ENCODE peak calls at places on chromosomes 7 and 10, in nine cellular contexts. E is NT2/D1, L is neural progenitor cell, S is lower lobe of right lung, P is SK-N-SH, I is thoracic aorta, R is psoas muscle, T is aorta, M is testis. V is an unnamed sample. For H3K9me3 and H3K4me1, the result is how much of the 10 kb centered on the place peaks cover.

GRCh38 chr10:3873728-3874461 is 88.9 kb upstream of the KLF6 start:
- DNase-seq in P (peak), M (no peak), T (no peak), E (peak), S (no peak), R (no peak), L (peak), I (no peak), V (no peak)

GRCh38 chr7:100585511-100586265 is at the start of gene LRCH4:
- DNase-seq in I (no peak), M (peak), R (no peak), L (peak), P (peak), E (no peak), S (peak), T (no peak), V (peak)

GRCh38 chr7:21358640-21359039 is 69.2 kb upstream of the SP4 start:
- DNase-seq in M (no peak), P (no peak), I (no peak), E (no peak), S (no peak), R (no peak), T (no peak), L (no peak), V (no peak)

GRCh38 chr10:107971973-107972372 is 807.5 kb upstream of the SORCS1 start:
- DNase-seq in E (no peak), R (no peak), S (no peak), I (no peak), P (no peak), L (no peak), M (no peak), T (no peak), V (no peak)

GRCh38 chr7:14332155-14332554 is 342.7 kb upstream of the ETV1 start:
- DNase-seq in L (no peak), P (no peak), R (no peak), S (no peak), T (no peak), E (no peak), M (peak), I (no peak), V (no peak)

GRCh38 chr10:12628964-12629766 is 279.8 kb downstream of the CAMK1D start:
- DNase-seq in L (peak), S (no peak), P (no peak), I (no peak), T (no peak), M (no peak), E (no peak), R (no peak), V (peak)

GRCh38 chr7:22208806-22209205 is 148.1 kb downstream of the RAPGEF5 start:
- DNase-seq in E (no peak), M (no peak), T (no peak), P (no peak), I (no peak), L (no peak), S (no peak), R (no peak), V (no peak)

GRCh38 chr7:127189074-127189473 is 63.7 kb downstream of the GRM8 start:
- DNase-seq in S (no peak), E (no peak), R (no peak), P (no peak), T (no peak), M (no peak), L (no peak), I (no peak), V (no peak)

GRCh38 chr10:71531485-71532446 is 135.0 kb downstream of the CDH23 start:
- DNase-seq in M (no peak), I (no peak), E (no peak), S (no peak), R (no peak), P (no peak), T (no peak), L (peak), V (no peak)

GRCh38 chr7:94295805-94296204 is 98.9 kb upstream of the COL1A2 start:
- DNase-seq in P (peak), M (peak), T (no peak), L (no peak), R (no peak), I (no peak), S (no peak), E (no peak), V (peak)

GRCh38 chr7:102320601-102321350 is 34.1 kb downstream of the SH2B2 start:
- DNase-seq in E (no peak), S (no peak), I (no peak), T (no peak), L (no peak), M (peak), P (peak), R (no peak), V (no peak)

GRCh38 chr10:53904506-53905241 is 896.4 kb downstream of the PCDH15 start:
- DNase-seq in P (no peak), I (no peak), S (no peak), E (no peak), L (no peak), M (no peak), R (no peak), T (no peak), V (no peak)

GRCh38 chr10:77287647-77288120 is 349.9 kb downstream of the KCNMA1 start:
- DNase-seq in S (no peak), T (no peak), R (no peak), I (no peak), L (no peak), P (no peak), E (no peak), M (no peak), V (no peak)

GRCh38 chr10:71229726-71230655 is 17.6 kb downstream of the UNC5B start:
- DNase-seq in I (no peak), R (no peak), L (no peak), E (no peak), T (no peak), S (peak), P (no peak), M (peak), V (no peak)

GRCh38 chr10:102713483-102713813 is 749 bp downstream of the ARL3 start:
- DNase-seq in T (no peak), S (no peak), M (no peak), E (no peak), P (no peak), R (no peak), I (no peak), L (no peak), V (no peak)

GRCh38 chr7:77313876-77314480 is 102.2 kb downstream of the GSAP start:
- DNase-seq in S (no peak), M (no peak), T (no peak), E (no peak), I (no peak), P (no peak), L (no peak), R (no peak), V (no peak)

GRCh38 chr10:96021332-96021731 is 22.1 kb upstream of the CCNJ start:
- DNase-seq in S (no peak), T (no peak), R (no peak), L (no peak), M (no peak), I (no peak), E (no peak), P (no peak), V (no peak)

GRCh38 chr7:4189151-4189570 is 492.9 kb upstream of the FOXK1 start:
- DNase-seq in R (peak), L (peak), E (no peak), P (peak), S (peak), M (peak), T (peak), I (peak), V (no peak)

DNA sequence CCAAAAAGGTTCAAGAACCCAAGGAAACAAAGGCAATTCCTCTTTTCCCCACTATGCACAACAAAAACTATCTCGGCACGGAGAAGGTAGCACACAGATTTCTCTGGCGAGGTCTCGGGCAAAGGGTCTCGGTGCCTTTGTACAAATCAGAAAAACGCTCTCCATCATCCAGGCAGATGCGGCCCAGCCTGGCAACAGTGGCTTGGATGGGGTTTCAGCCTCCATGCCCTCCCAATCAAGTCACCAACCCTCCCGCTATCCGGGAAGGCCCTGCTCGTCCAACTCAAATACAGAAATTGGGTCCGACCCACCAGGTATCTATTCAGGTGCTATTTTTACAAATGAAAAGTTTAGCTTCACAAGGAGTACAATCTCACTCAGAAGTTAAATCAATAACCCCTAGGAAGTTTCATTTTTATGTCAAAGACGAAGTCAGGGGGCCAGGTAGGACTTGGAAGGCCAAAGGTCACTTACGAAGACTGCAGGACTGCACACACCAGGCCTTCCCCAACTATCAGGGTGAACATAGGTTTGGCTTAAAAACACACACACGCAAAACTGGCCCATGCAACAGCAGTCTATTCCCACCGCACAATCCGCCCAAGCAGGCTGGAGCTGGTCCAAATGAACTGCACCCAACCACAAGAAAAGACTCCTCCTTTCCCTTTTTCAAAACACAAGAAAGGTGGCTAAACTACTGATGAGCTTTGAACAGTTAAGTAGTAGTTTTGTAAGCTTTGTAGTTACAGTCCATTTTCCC is 43.0 kb downstream of the GNA12 start:
- DNase-seq in L (no peak), S (no peak), I (no peak), E (no peak), P (no peak), T (peak), M (peak), R (peak), V (no peak)
- H3K4me3 ChIP-seq in L (no peak), S (no peak), I (peak), E (no peak), P (no peak), T (no peak), M (no peak), R (no peak), V (no peak)

GRCh38 chr7:157717211-157718174 is 380.7 kb downstream of the DNAJB6 start:
- DNase-seq in L (no peak), T (no peak), R (no peak), M (no peak), E (no peak), S (peak), I (no peak), P (no peak), V (no peak)
- H3K9me3 ChIP-seq in L (under half), T (under half), R (under half), M (under half), E (under half), S (under half), I (under half), P (under half), V (under half)

DNA sequence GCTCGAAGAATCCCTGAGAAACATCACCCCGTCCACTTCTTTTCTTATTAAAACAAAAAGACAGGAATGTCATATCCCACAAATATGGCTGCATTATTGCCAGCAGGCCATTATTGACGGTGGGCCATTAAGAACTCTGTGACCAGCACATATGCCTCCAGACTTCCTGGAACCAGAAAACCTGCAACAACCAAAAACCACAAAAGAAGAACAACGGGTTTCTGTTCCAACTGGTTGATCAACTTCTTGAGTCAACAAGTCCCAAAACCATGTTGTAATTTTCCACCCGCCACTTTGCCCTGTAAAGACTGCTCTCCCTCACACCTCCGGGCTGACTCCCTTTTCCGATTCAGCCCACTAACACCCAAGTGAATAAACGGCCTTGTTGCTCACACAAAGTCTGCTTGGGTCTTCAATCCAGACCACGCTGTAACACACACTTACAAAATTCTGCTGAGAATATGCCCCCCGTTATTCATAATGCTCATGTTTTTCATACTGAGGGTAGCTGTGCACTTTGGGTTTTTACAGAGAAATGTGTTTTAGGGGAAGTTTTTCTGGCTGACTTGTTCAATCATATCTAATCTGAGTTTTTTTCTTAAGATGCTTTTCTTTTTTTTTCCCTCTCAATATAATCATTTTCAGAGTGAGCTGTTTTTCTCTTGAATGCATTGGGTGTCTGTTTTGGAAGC is 20.7 kb downstream of the ZNF107 start:
- DNase-seq in S (no peak), R (no peak), M (no peak), L (no peak), I (no peak), E (no peak), T (no peak), P (no peak), V (no peak)
- H3K4me1 ChIP-seq in S (under half), R (under half), M (under half), L (under half), I (under half), E (under half), T (under half), P (under half), V (under half)

DNA sequence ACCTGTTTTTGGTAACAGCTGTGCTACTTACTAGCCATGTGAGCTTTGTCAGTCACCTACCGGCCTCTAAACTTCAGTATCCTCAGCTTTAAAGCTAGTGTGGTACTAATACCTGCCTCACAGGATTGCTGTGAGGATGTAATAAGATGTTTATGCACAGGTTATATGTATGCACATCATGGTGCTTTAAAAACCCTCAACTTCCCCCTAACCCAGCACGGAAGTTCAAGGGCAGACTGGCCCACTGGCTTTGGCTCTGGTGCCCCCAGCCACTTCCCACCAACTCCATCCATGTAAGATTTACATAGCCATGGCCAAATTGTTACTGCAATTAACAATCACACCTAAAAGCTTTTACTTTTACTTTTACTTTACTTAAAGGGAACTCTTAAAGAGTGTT is 676.0 kb upstream of the GALNT17 start:
- DNase-seq in P (no peak), E (no peak), R (no peak), M (no peak), I (no peak), S (no peak), T (no peak), L (no peak), V (no peak)
- H3K4me3 ChIP-seq in P (no peak), E (no peak), R (no peak), M (no peak), I (no peak), S (no peak), T (no peak), L (no peak), V (no peak)

GRCh38 chr7:129886818-129887186 is 66.0 kb downstream of the UBE2H start:
- DNase-seq in M (no peak), S (no peak), P (no peak), R (no peak), L (no peak), T (no peak), I (no peak), E (no peak), V (no peak)

GRCh38 chr7:129889133-129889854 is 63.5 kb downstream of the UBE2H start:
- DNase-seq in E (no peak), M (peak), R (no peak), T (no peak), L (no peak), S (no peak), P (no peak), I (no peak), V (no peak)

GRCh38 chr7:129887865-129888264 is 64.9 kb downstream of the UBE2H start:
- DNase-seq in S (no peak), P (no peak), R (no peak), I (no peak), L (no peak), E (no peak), T (no peak), M (no peak), V (no peak)

GRCh38 chr7:129884495-129884894 is 68.3 kb downstream of the UBE2H start:
- DNase-seq in R (no peak), L (no peak), I (no peak), M (no peak), E (no peak), P (no peak), S (no peak), T (no peak), V (no peak)

DNA sequence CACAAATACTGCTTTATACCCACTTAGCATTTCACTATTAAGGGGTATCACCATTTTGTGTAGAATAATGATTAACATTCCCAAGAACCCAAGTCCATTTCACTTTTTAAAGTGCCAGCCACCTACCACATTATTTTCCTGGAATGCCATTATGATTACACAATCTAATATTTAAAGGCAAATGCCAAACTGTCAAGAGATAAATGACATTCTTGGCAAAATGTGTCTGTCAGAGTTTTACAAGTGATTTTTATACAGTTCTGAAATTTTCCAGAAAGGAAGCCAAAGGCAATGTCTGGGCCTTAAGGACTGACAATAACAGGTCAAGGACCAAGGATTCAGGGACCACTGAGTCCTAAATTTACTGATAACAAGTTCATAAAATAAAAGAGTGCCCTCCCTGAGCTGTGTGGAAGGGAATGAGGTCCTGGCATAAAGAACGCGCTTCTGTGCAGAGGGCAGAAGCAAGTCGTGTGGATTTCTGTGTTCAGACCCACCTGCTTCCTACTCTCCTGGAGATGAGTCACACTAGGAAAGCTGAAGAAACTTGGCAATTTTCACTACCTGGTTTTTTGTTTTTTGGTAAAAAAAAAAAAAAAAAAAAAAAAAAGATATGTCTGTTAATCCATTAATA is 66.5 kb downstream of the UBE2H start:
- DNase-seq in P (no peak), L (no peak), E (no peak), R (no peak), I (no peak), S (no peak), T (no peak), M (no peak), V (no peak)
- H3K9me3 ChIP-seq in P (under half), L (under half), E (under half), R (under half), I (under half), S (under half), T (under half), M (under half), V (under half)

DNA sequence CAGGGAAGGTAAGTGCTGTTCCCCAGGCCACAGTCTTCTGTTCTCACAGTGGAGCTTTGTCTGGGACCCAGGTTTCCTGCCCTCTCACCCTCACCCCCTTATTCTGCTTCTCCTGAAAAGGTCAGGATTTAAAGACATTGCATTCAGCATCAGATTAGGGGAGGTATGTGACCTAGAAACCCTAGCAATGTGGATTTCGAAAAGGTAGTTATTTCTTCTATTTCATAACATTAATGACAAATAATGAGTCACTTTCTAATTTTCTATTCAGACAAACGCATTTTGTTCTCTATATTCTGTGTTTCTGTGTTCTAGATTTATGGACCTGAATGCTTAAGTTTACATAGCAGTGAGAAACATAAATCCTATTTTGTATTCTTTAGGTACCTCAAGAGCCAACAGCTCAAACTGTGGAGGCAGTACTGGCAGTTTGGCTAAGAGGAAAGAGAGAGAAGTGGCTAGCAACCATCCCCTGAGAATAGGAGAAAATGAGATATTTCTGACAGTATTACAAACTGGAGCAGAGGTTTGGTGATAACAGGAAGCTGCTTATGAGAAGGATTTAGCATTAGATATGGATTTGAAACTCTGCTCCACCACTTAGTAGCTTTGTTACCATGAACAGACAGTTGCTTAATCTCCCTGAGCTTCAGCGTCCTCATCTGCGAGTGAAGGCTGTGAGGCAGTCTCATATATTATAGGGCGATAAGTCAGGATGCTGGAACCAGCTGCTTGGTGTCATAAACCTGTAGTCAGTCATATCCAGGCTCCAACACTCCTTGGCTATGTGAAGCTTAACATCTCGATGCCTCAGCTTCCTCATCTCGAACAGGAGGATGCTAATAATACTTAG is 28.2 kb downstream of the CDK14 start:
- DNase-seq in S (no peak), P (no peak), I (no peak), R (no peak), M (no peak), E (no peak), L (peak), T (no peak), V (no peak)
- H3K4me1 ChIP-seq in S (half or more), P (under half), I (under half), R (under half), M (under half), E (under half), L (half or more), T (under half), V (under half)

DNA sequence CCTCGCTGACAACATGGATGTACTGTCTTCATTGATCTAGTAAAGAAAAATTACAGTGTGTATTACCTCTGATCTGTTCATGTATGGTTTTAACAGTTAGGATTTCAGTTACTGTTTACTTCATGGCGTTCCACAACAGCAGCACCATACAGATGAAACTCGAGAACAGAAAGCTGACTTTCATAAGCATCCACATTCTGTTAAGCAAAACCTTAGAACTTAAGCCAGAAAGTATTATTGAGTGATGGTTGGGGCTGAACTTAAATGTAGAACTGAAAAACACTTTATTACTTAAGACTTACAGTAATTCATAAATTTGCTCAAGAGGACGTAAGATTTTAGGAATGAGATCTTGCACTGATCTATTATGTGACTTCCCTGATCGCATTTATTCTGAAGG is 3.7 kb downstream of the MRPL32 start:
- DNase-seq in L (no peak), E (no peak), M (no peak), P (no peak), R (no peak), S (no peak), T (no peak), I (no peak), V (no peak)
- H3K4me3 ChIP-seq in L (no peak), E (no peak), M (no peak), P (no peak), R (no peak), S (no peak), T (no peak), I (no peak), V (no peak)

V was measured in HAP-1.